ENCODE peak calls at places on chromosome 9, in ten cellular contexts. N is endothelial cell of umbilical vein, V is lower lobe of right lung, C is GM12865, W is upper lobe of right lung, B is astrocyte of the cerebellum, L is endodermal cell, U is cardiac fibroblast, Y is colonic mucosa, O is SK-N-SH. S is an unnamed sample.

GRCh38 chr9:128553695-128554094 is 1.3 kb downstream of the SPTAN1 start:
- DNase-seq in N (peak), V (no peak), C (no peak), W (no peak), B (peak), L (no peak), U (peak), Y (no peak), O (no peak), S (no peak)

GRCh38 chr9:27749838-27750237 is 176.6 kb upstream of the C9orf72 start:
- DNase-seq in N (no peak), V (no peak), C (no peak), W (no peak), B (no peak), L (peak), U (peak), Y (no peak), O (no peak), S (no peak)

GRCh38 chr9:92600075-92600741 is 64.4 kb upstream of the ECM2 start:
- DNase-seq in N (no peak), V (no peak), C (no peak), W (no peak), B (no peak), L (peak), U (peak), Y (no peak), O (no peak), S (no peak)

GRCh38 chr9:79371948-79372555 is 199.7 kb upstream of the TLE4 start:
- DNase-seq in N (no peak), V (no peak), C (no peak), W (no peak), B (no peak), L (no peak), U (no peak), Y (no peak), O (no peak), S (no peak)

GRCh38 chr9:126166291-126166690 is 160.3 kb upstream of the MVB12B start:
- DNase-seq in N (no peak), V (peak), C (no peak), W (peak), B (no peak), L (no peak), U (no peak), Y (no peak), O (no peak), S (no peak)

GRCh38 chr9:126791406-126792230 is 13.2 kb upstream of the ZBTB43 start:
- DNase-seq in N (no peak), V (peak), C (no peak), W (peak), B (peak), L (no peak), U (peak), Y (peak), O (no peak), S (peak)

GRCh38 chr9:116632990-116633441 is 54.1 kb upstream of the TRIM32 start:
- DNase-seq in N (no peak), V (no peak), C (no peak), W (no peak), B (no peak), L (no peak), U (peak), Y (no peak), O (no peak), S (no peak)

GRCh38 chr9:36833954-36834353 is 200.1 kb downstream of the PAX5 start:
- DNase-seq in N (no peak), V (no peak), C (no peak), W (peak), B (no peak), L (peak), U (no peak), Y (no peak), O (no peak), S (no peak)

GRCh38 chr9:36134761-36135505 is 1.6 kb upstream of the GLIPR2 start:
- DNase-seq in N (no peak), V (no peak), C (no peak), W (no peak), B (no peak), L (peak), U (no peak), Y (no peak), O (no peak), S (no peak)

GRCh38 chr9:31821583-31821982 is 562.9 kb upstream of the ACO1 start:
- DNase-seq in N (no peak), V (no peak), C (no peak), W (no peak), B (no peak), L (no peak), U (no peak), Y (no peak), O (no peak), S (no peak)

GRCh38 chr9:36835271-36835996 is 198.6 kb downstream of the PAX5 start:
- DNase-seq in N (no peak), V (no peak), C (no peak), W (peak), B (no peak), L (no peak), U (no peak), Y (no peak), O (no peak), S (no peak)

GRCh38 chr9:132243156-132244074 is 81.6 kb downstream of the NTNG2 start:
- DNase-seq in N (no peak), V (peak), C (no peak), W (peak), B (no peak), L (no peak), U (no peak), Y (no peak), O (no peak), S (no peak)

GRCh38 chr9:908806-909205 is 67.3 kb downstream of the DMRT1 start:
- DNase-seq in N (no peak), V (no peak), C (no peak), W (no peak), B (no peak), L (peak), U (no peak), Y (no peak), O (no peak), S (no peak)

GRCh38 chr9:34993502-34994428 is 4.2 kb downstream of the DNAJB5 start:
- DNase-seq in N (peak), V (no peak), C (peak), W (peak), B (no peak), L (peak), U (peak), Y (peak), O (peak), S (no peak)

GRCh38 chr9:18989097-18989496 is 43.9 kb downstream of the SAXO1 start:
- DNase-seq in N (no peak), V (no peak), C (no peak), W (no peak), B (no peak), L (no peak), U (no peak), Y (no peak), O (no peak), S (no peak)

GRCh38 chr9:135075234-135076142 is 12.0 kb upstream of the OLFM1 start:
- DNase-seq in N (no peak), V (peak), C (no peak), W (peak), B (no peak), L (peak), U (peak), Y (peak), O (peak), S (no peak)

GRCh38 chr9:4614627-4615026 is 47.5 kb upstream of the PLPP6 start:
- DNase-seq in N (no peak), V (no peak), C (no peak), W (no peak), B (no peak), L (no peak), U (no peak), Y (no peak), O (no peak), S (no peak)

GRCh38 chr9:116317503-116317902 is 163.9 kb downstream of the PAPPA start:
- DNase-seq in N (no peak), V (no peak), C (no peak), W (no peak), B (no peak), L (no peak), U (no peak), Y (no peak), O (no peak), S (no peak)

GRCh38 chr9:105656131-105656921 is 5.9 kb upstream of the TAL2 start:
- DNase-seq in N (no peak), V (no peak), C (peak), W (no peak), B (no peak), L (peak), U (no peak), Y (peak), O (peak), S (no peak)

GRCh38 chr9:73125651-73126050 is 26.0 kb upstream of the ANXA1 start:
- DNase-seq in N (no peak), V (no peak), C (no peak), W (no peak), B (no peak), L (no peak), U (peak), Y (no peak), O (no peak), S (no peak)

GRCh38 chr9:126965541-126966428 is 51.2 kb downstream of the RALGPS1 start:
- DNase-seq in N (peak), V (no peak), C (peak), W (no peak), B (peak), L (peak), U (peak), Y (peak), O (peak), S (peak)

GRCh38 chr9:76026796-76027195 is 136.3 kb downstream of the PCSK5 start:
- DNase-seq in N (no peak), V (no peak), C (no peak), W (no peak), B (no peak), L (no peak), U (no peak), Y (no peak), O (no peak), S (no peak)

GRCh38 chr9:116286287-116286686 is 132.7 kb downstream of the PAPPA start:
- DNase-seq in N (no peak), V (no peak), C (no peak), W (no peak), B (no peak), L (peak), U (no peak), Y (no peak), O (no peak), S (no peak)

GRCh38 chr9:93731963-93732362 is 155.6 kb downstream of the PHF2 start:
- DNase-seq in N (no peak), V (no peak), C (no peak), W (no peak), B (no peak), L (no peak), U (no peak), Y (no peak), O (no peak), S (no peak)

GRCh38 chr9:119020730-119021333 is 348.4 kb downstream of the BRINP1 start:
- DNase-seq in N (no peak), V (no peak), C (no peak), W (no peak), B (no peak), L (no peak), U (no peak), Y (no peak), O (no peak), S (no peak)

GRCh38 chr9:128105538-128106175 is 21.9 kb downstream of the PTGES2 start:
- DNase-seq in N (no peak), V (peak), C (no peak), W (no peak), B (no peak), L (no peak), U (no peak), Y (no peak), O (no peak), S (no peak)

GRCh38 chr9:78769684-78770083 is 472.8 kb downstream of the PSAT1 start:
- DNase-seq in N (no peak), V (no peak), C (no peak), W (no peak), B (no peak), L (no peak), U (no peak), Y (no peak), O (no peak), S (no peak)

GRCh38 chr9:2494571-2494970 is 127.0 kb upstream of the VLDLR start:
- DNase-seq in N (no peak), V (no peak), C (no peak), W (no peak), B (peak), L (peak), U (peak), Y (no peak), O (no peak), S (no peak)

GRCh38 chr9:23382418-23382817 is 443.6 kb downstream of the ELAVL2 start:
- DNase-seq in N (no peak), V (no peak), C (no peak), W (no peak), B (no peak), L (no peak), U (no peak), Y (no peak), O (no peak), S (no peak)

GRCh38 chr9:117869287-117869686 is 165.1 kb downstream of the TLR4 start:
- DNase-seq in N (no peak), V (no peak), C (no peak), W (no peak), B (no peak), L (no peak), U (no peak), Y (no peak), O (no peak), S (no peak)

GRCh38 chr9:92444841-92445240 is 20.6 kb upstream of the OMD start:
- DNase-seq in N (no peak), V (no peak), C (no peak), W (no peak), B (no peak), L (no peak), U (no peak), Y (no peak), O (no peak), S (no peak)

GRCh38 chr9:68793605-68794343 is 88.7 kb downstream of the PIP5K1B start:
- DNase-seq in N (no peak), V (no peak), C (peak), W (no peak), B (no peak), L (no peak), U (no peak), Y (no peak), O (no peak), S (no peak)

GRCh38 chr9:138022756-138023393 is 145.3 kb downstream of the CACNA1B start:
- DNase-seq in N (no peak), V (peak), C (no peak), W (peak), B (no peak), L (peak), U (no peak), Y (no peak), O (no peak), S (no peak)

GRCh38 chr9:18905033-18905882 is 127.8 kb downstream of the SAXO1 start:
- DNase-seq in N (no peak), V (no peak), C (no peak), W (no peak), B (no peak), L (no peak), U (peak), Y (no peak), O (no peak), S (no peak)

GRCh38 chr9:107394264-107394663 is 95.3 kb downstream of the KLF4 start:
- DNase-seq in N (no peak), V (no peak), C (no peak), W (no peak), B (no peak), L (no peak), U (no peak), Y (no peak), O (no peak), S (peak)

GRCh38 chr9:90915693-90916092 is 114.1 kb downstream of the SYK start:
- DNase-seq in N (no peak), V (no peak), C (peak), W (no peak), B (peak), L (peak), U (peak), Y (peak), O (peak), S (no peak)

GRCh38 chr9:32395483-32396216 is 11.2 kb downstream of the ACO1 start:
- DNase-seq in N (peak), V (no peak), C (no peak), W (no peak), B (peak), L (no peak), U (peak), Y (no peak), O (peak), S (peak)

GRCh38 chr9:38362912-38363588 is 29.5 kb upstream of the ALDH1B1 start:
- DNase-seq in N (peak), V (no peak), C (peak), W (no peak), B (peak), L (peak), U (peak), Y (no peak), O (peak), S (peak)

GRCh38 chr9:137348781-137349470 is 46.9 kb upstream of the NRARP start:
- DNase-seq in N (no peak), V (no peak), C (no peak), W (no peak), B (no peak), L (no peak), U (no peak), Y (peak), O (no peak), S (no peak)

GRCh38 chr9:134950404-134950760 is 32.7 kb upstream of the FCN1 start:
- DNase-seq in N (no peak), V (no peak), C (no peak), W (peak), B (no peak), L (no peak), U (no peak), Y (no peak), O (no peak), S (no peak)

GRCh38 chr9:130858734-130859705 is 24.0 kb downstream of the ABL1 start:
- DNase-seq in N (no peak), V (no peak), C (no peak), W (no peak), B (no peak), L (no peak), U (peak), Y (no peak), O (no peak), S (no peak)

GRCh38 chr9:130862217-130862616 is 27.2 kb downstream of the ABL1 start:
- DNase-seq in N (no peak), V (no peak), C (no peak), W (no peak), B (no peak), L (no peak), U (no peak), Y (no peak), O (no peak), S (no peak)

GRCh38 chr9:130861372-130862180 is 26.5 kb downstream of the ABL1 start:
- DNase-seq in N (no peak), V (no peak), C (no peak), W (no peak), B (no peak), L (no peak), U (no peak), Y (no peak), O (no peak), S (no peak)

GRCh38 chr9:130862747-130863146 is 27.7 kb downstream of the ABL1 start:
- DNase-seq in N (no peak), V (no peak), C (no peak), W (no peak), B (no peak), L (no peak), U (no peak), Y (no peak), O (no peak), S (no peak)

DNA sequence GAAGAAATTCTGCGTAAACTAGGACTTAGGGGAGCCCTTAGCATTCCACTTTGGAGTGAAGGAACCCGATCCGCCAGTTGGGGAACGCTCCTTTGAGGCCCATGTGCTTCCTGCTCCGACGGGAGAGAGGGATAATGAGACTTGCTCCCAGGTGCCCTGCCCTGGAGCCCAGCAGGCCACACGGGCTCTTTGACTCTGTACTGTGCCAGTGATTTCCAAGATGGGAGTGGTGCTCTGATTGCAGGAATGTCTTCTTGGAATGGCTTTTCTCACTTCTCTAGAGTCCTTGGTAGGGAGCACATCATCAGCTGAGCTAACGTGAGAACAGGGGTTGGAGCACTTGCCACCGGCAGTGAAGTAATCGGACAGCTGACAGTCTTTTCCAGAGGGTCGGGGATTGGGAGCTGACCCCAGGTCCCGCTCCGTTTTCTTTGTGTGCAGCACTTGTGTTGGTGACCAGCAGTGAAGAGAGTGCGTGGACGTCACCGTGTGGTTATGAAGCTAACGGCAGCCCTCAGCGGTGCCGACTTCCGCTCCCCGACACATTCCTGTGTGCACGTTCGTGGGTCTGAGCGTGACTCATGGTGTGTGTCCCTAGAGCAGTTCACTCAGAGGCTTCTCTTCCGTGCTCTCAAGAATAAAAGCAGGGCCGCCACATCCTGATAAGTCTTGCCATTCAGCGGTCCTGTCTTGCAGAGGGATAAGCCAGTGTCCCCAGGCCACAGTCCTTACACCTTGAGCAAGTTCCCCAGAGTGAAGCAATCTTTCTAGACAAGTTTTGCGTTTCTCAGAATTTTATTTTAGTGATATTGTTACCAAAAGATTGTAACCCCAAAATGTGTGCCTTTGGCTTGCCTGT is 25.6 kb downstream of the ABL1 start:
- DNase-seq in N (peak), V (peak), C (no peak), W (peak), B (peak), L (no peak), U (peak), Y (peak), O (no peak), S (no peak)
- H3K4me3 ChIP-seq in N (no peak), V (no peak), C (no peak), W (no peak), B (no peak), L (no peak), U (no peak), Y (no peak), O (no peak), S (no peak)

GRCh38 chr9:81174023-81174422 is 515.3 kb downstream of the TLE1 start:
- DNase-seq in N (no peak), V (no peak), C (no peak), W (no peak), B (no peak), L (no peak), U (no peak), Y (no peak), O (no peak), S (no peak)
- TF ChIP-seq CTCF in N (no peak), V (no peak), C (no peak), W (no peak), B (no peak), L (peak), U (peak), Y (no peak), O (peak), S (no peak)

GRCh38 chr9:98410185-98410697 is 154.8 kb upstream of the TBC1D2 start:
- DNase-seq in N (peak), V (no peak), C (no peak), W (no peak), B (peak), L (peak), U (peak), Y (no peak), O (peak), S (peak)
- H3K4me3 ChIP-seq in N (no peak), V (no peak), C (no peak), W (no peak), B (no peak), L (no peak), U (no peak), Y (no peak), O (no peak), S (no peak)

GRCh38 chr9:136254381-136255165 is 9.0 kb upstream of the QSOX2 start:
- DNase-seq in N (no peak), V (no peak), C (no peak), W (no peak), B (no peak), L (no peak), U (no peak), Y (no peak), O (no peak), S (no peak)
- TF ChIP-seq CTCF in N (no peak), V (no peak), C (no peak), W (no peak), B (no peak), L (peak), U (peak), Y (no peak), O (no peak), S (no peak)

GRCh38 chr9:86585422-86586143 is 231.4 kb upstream of the TUT7 start:
- DNase-seq in N (no peak), V (no peak), C (no peak), W (no peak), B (no peak), L (peak), U (no peak), Y (no peak), O (no peak), S (no peak)
- H3K4me3 ChIP-seq in N (no peak), V (peak), C (no peak), W (peak), B (no peak), L (peak), U (no peak), Y (no peak), O (no peak), S (peak)

GRCh38 chr9:12775963-12776774 is 1.3 kb downstream of the LURAP1L start:
- DNase-seq in N (peak), V (peak), C (peak), W (peak), B (peak), L (peak), U (peak), Y (peak), O (peak), S (peak)
- TF ChIP-seq CTCF in N (peak), V (peak), C (no peak), W (peak), B (peak), L (peak), U (peak), Y (no peak), O (peak), S (peak)

S was measured in HFF-Myc.